ENCODE peak calls at places on chromosomes 16 and 17, in seven cellular contexts. W is neuronal stem cell, Z is K562, O is mesenchymal stem cell, X is mesendoderm, Q is GM12878, S is PC-9. Y is an unnamed sample.

GRCh38 chr17:3828852-3829232 is 17.2 kb downstream of the NCBP3 start:
- DNase-seq in W (no peak), Z (no peak), O (no peak), X (no peak), Q (no peak), S (no peak), Y (no peak)

GRCh38 chr17:37708008-37708615 is 36.7 kb downstream of the HNF1B start:
- DNase-seq in W (no peak), Z (no peak), O (no peak), X (no peak), Q (no peak), S (no peak), Y (no peak)

GRCh38 chr16:75402821-75403475 is 30.4 kb downstream of the CFDP1 start:
- DNase-seq in W (no peak), Z (peak; percentile 36), O (peak; percentile 69), X (peak; percentile 43), Q (no peak), S (peak; percentile 44), Y (peak; percentile 74)

GRCh38 chr17:62703776-62704380 is 76.4 kb downstream of the MRC2 start:
- DNase-seq in W (peak; percentile 71), Z (peak; percentile 77), O (peak; percentile 60), X (peak; percentile 74), Q (no peak), S (no peak), Y (peak; percentile 44)

GRCh38 chr16:19883296-19883951 is 1.2 kb downstream of the GPRC5B start:
- DNase-seq in W (no peak), Z (peak; percentile 51), O (peak; percentile 51), X (peak; percentile 93), Q (no peak), S (no peak), Y (peak; percentile 31)

GRCh38 chr17:57597531-57598453 is 147.3 kb downstream of the CCDC182 start:
- DNase-seq in W (peak; percentile 69), Z (peak; percentile 58), O (peak; percentile 82), X (peak; percentile 87), Q (no peak), S (peak; percentile 48), Y (peak; percentile 67)

GRCh38 chr17:75652934-75653549 is 13.9 kb downstream of the RECQL5 start:
- DNase-seq in W (peak; percentile 52), Z (peak; percentile 65), O (peak; percentile 63), X (peak; percentile 78), Q (no peak), S (no peak), Y (peak; percentile 56)

GRCh38 chr16:4976611-4977145 is 18.5 kb downstream of the SEC14L5 start:
- DNase-seq in W (no peak), Z (no peak), O (no peak), X (no peak), Q (no peak), S (no peak), Y (no peak)

GRCh38 chr17:1421470-1421869 is 21.4 kb upstream of the YWHAE start:
- DNase-seq in W (no peak), Z (no peak), O (no peak), X (no peak), Q (no peak), S (no peak), Y (no peak)

GRCh38 chr17:39174907-39175694 is 9.1 kb upstream of the ARL5C start:
- DNase-seq in W (peak; percentile 87), Z (peak; percentile 88), O (peak; percentile 66), X (peak; percentile 87), Q (no peak), S (no peak), Y (peak; percentile 44)

DNA sequence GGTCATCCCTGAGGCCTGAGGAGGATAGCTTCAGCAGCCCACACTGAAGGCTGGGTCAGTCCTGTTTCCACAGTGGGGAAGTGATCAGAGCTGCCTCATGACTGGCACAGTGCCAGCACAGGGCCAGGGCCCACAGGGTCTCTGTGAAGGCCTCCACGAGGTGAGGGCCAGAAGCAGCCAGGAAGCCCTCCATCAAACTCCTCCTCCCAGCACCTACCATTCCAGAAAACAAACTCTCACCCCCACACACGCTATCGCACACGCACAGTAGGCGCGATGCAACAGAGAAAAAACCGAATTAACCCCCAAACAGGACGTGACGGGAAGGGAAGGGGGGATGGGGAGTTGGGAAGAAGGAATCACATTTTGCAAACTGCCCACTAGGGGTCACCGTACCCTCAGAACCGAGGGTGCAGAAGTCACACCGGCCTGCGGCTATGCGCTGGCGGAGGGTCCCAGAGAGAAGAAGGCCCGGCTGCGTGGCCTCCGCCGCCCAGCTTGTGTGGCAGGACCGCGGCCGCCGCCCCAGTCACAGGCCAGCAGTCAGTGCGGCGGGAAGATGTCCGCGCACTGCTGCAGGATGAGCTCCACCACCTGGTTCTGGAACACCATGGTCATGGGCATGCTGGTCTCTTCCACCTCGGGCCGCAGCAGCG is 37.6 kb downstream of the ARHGAP27 start:
- DNase-seq in W (peak; percentile 78), Z (peak; percentile 93), O (peak; percentile 81), X (peak; percentile 95), Q (no peak), S (no peak), Y (peak; percentile 78)
- H3K4me3 ChIP-seq in W (no peak overlapping the region), Z (no peak overlapping the region), O (no peak overlapping the region), X (no peak overlapping the region), Q (no peak overlapping the region), S (no peak overlapping the region), Y (no peak overlapping the region)

GRCh38 chr17:72118588-72119279 is 2.1 kb upstream of the SOX9 start:
- DNase-seq in W (peak; percentile 86), Z (peak; percentile 50), O (peak; percentile 85), X (peak; percentile 81), Q (peak; percentile 15), S (peak; percentile 52), Y (peak; percentile 37)
- H3K4me2 ChIP-seq in W (peak overlapping the region; percentile 98), Z (no peak overlapping the region), O (peak overlapping the region; percentile 76), X (peak overlapping the region; percentile 43), Q (peak overlapping the region; percentile 94), S (peak overlapping the region; percentile 94), Y (no peak overlapping the region)

DNA sequence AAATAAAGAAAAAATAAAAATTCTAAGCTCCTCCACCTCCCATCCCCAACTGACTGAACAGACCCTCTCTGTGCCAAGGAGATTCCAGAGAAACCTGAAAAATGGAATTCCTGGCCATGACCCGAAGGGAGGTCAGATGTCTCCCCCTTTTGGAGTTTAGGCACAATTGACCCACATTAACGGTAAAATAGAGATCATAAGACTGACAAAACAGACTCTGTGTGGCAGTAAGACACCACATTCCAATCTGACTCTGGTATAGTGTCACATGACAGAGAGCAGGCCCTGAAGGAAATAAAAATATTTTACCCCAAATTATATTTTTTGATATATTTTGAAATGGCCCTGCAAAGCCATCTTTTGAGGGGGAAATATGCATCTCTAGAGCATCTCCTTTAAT is 115.1 kb upstream of the ZKSCAN2 start:
- DNase-seq in W (no peak), Z (peak; percentile 9), O (no peak), X (peak; percentile 30), Q (no peak), S (no peak), Y (no peak)
- H3K4me3 ChIP-seq in W (no peak overlapping the region), Z (no peak overlapping the region), O (no peak overlapping the region), X (no peak overlapping the region), Q (no peak overlapping the region), S (no peak overlapping the region), Y (no peak overlapping the region)

GRCh38 chr16:12771341-12771798 is 32.3 kb downstream of the CPPED1 start:
- DNase-seq in W (no peak), Z (no peak), O (no peak), X (no peak), Q (no peak), S (no peak), Y (peak; percentile 68)
- H3K4me2 ChIP-seq in W (no peak overlapping the region), Z (no peak overlapping the region), O (no peak overlapping the region), X (no peak overlapping the region), Q (no peak overlapping the region), S (no peak overlapping the region), Y (peak overlapping the region; percentile 1)

GRCh38 chr17:47695664-47696376 is 1.9 kb downstream of the TBKBP1 start:
- DNase-seq in W (no peak), Z (no peak), O (no peak), X (no peak), Q (no peak), S (no peak), Y (no peak)

GRCh38 chr17:47692895-47693666 is 880 bp upstream of the TBKBP1 start:
- DNase-seq in W (no peak), Z (peak; percentile 37), O (peak; percentile 29), X (peak; percentile 68), Q (no peak), S (peak; percentile 44), Y (peak; percentile 34)

GRCh38 chr17:47693667-47694017 is 319 bp upstream of the TBKBP1 start:
- DNase-seq in W (no peak), Z (peak; percentile 57), O (peak; percentile 45), X (no peak), Q (no peak), S (no peak), Y (no peak)

GRCh38 chr17:47694818-47695663 is 1.1 kb downstream of the TBKBP1 start:
- DNase-seq in W (no peak), Z (peak; percentile 47), O (peak; percentile 65), X (peak; percentile 65), Q (no peak), S (no peak), Y (peak; percentile 55)

GRCh38 chr17:47694018-47694817 is at the start of gene TBKBP1:
- DNase-seq in W (peak; percentile 88), Z (peak; percentile 63), O (peak; percentile 73), X (peak; percentile 94), Q (no peak), S (no peak), Y (peak; percentile 50)
- H3K4me3 ChIP-seq in W (peak within 1 kb of the TSS; percentile 94), Z (peak within 1 kb of the TSS; percentile 77), O (peak within 1 kb of the TSS; percentile 79), X (peak within 1 kb of the TSS; percentile 50), Q (peak within 1 kb of the TSS; percentile 71), S (peak within 1 kb of the TSS; percentile 66), Y (peak within 1 kb of the TSS; percentile 53)

DNA sequence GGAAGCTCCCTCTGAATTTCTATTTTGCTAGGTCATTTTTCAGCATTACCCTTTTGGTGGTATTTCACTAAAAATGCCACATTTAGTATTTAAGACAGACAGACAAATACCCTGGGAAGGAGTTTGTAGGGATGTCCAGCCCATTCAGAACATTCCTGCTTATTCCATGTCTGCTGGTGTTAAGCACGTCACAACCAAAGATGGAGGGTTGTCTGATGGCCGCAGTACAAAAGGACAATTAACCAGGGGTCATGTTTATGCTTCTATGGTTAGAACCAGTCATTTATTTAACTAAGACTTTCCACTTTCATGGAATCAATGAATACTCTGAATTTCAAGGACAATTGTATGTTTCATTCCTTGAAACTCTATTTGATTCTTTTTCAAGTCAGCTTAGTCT is 46.4 kb downstream of the TBX4 start:
- DNase-seq in W (no peak), Z (no peak), O (no peak), X (no peak), Q (no peak), S (no peak), Y (no peak)
- H3K4me2 ChIP-seq in W (no peak overlapping the region), Z (no peak overlapping the region), O (no peak overlapping the region), X (no peak overlapping the region), Q (no peak overlapping the region), S (no peak overlapping the region), Y (no peak overlapping the region)

DNA sequence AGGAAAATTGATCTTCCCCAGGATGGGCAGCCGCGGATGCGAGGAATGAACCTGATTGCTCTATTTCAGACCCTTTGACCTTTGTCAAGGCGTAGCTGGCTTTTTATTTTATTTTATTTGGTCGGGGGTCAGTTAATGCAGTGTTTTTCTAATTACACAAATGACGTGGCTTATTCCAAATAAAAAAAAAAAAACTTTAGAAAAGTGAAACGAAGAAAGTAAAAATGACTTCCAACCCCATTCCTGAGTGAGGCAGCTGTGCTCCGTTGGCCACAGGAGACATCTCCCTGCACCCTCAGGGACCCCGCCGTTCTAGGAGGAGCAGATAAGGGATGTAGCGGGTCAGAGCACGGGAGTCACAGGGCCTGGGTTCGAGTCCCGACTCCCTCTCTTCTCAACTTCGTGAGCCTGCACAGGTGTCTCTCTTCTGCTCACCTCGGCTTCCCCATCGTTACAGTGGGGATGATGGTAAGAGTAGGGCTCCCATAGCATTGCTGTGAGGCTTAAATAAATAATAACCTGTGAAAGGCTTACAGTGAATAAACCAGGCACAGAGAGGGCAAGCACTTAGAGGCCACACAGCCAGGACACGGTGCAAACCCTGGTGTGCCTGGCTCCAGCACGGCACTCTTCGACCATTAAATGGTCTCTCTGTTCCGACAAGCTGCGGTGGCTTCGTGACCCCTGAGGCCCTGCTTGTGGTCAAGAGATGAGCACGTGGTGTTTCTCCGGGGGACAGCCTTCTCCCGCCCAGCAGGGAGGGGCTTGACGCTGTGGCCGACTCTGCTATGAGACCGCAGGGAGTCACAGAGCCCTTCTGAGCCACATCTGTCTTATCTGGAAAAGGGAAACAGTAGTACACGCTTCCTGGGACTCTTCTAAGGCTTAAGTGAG is 10.2 kb downstream of the FOXF1 start:
- DNase-seq in W (no peak), Z (peak; percentile 56), O (peak; percentile 87), X (no peak), Q (no peak), S (no peak), Y (no peak)
- H3K4me3 ChIP-seq in W (no peak overlapping the region), Z (no peak overlapping the region), O (no peak overlapping the region), X (no peak overlapping the region), Q (no peak overlapping the region), S (peak overlapping the region; percentile 30), Y (no peak overlapping the region)

Y was measured in endothelial cell of umbilical vein.